ENCODE peak calls at places on chromosomes 6 and 20, in four cellular contexts. One of them, this sample, is unnamed.
A peak's percentile ranks its signal among the peaks of the same experiment; 100 is the strongest.

GRCh38 chr6:112951829-112952228 is 604.7 kb downstream of the RFPL4B start:
- DNase-seq in heart right ventricle: no peak
- DNase-seq in nephron progenitor cell: no peak
- DNase-seq in left lung: no peak
- DNase-seq in this sample: no peak

GRCh38 chr20:18943542-18943941 is 130.0 kb downstream of the SCP2D1 start:
- DNase-seq in heart right ventricle: no peak
- DNase-seq in nephron progenitor cell: no peak
- DNase-seq in left lung: no peak
- DNase-seq in this sample: no peak

GRCh38 chr20:50745634-50746137 is 14.3 kb downstream of the PARD6B start:
- DNase-seq in heart right ventricle: no peak
- DNase-seq in nephron progenitor cell: no peak
- DNase-seq in left lung: no peak
- DNase-seq in this sample: no peak

GRCh38 chr6:24205020-24205492 is 79.0 kb downstream of the NRSN1 start:
- DNase-seq in heart right ventricle: no peak
- DNase-seq in nephron progenitor cell: peak; percentile 23
- DNase-seq in left lung: no peak
- DNase-seq in this sample: peak; percentile 58

GRCh38 chr6:10526156-10526555 is 5.0 kb downstream of the GCNT2 start:
- DNase-seq in heart right ventricle: no peak
- DNase-seq in nephron progenitor cell: no peak
- DNase-seq in left lung: no peak
- DNase-seq in this sample: no peak

GRCh38 chr6:159906400-159906799 is 15.6 kb downstream of the MAS1 start:
- DNase-seq in heart right ventricle: no peak
- DNase-seq in nephron progenitor cell: no peak
- DNase-seq in left lung: no peak
- DNase-seq in this sample: no peak

GRCh38 chr20:64103871-64104666 is 3.3 kb downstream of the NPBWR2 start:
- DNase-seq in heart right ventricle: no peak
- DNase-seq in nephron progenitor cell: peak; percentile 20
- DNase-seq in left lung: peak; percentile 17
- DNase-seq in this sample: no peak

GRCh38 chr20:59078231-59078630 is 35.6 kb upstream of the PRELID3B start:
- DNase-seq in heart right ventricle: no peak
- DNase-seq in nephron progenitor cell: no peak
- DNase-seq in left lung: no peak
- DNase-seq in this sample: no peak

GRCh38 chr20:38610521-38610920 is 8.9 kb downstream of the ARHGAP40 start:
- DNase-seq in heart right ventricle: no peak
- DNase-seq in nephron progenitor cell: no peak
- DNase-seq in left lung: no peak
- DNase-seq in this sample: no peak

GRCh38 chr6:145878591-145879295 is 64.1 kb upstream of the FBXO30 start:
- DNase-seq in heart right ventricle: no peak
- DNase-seq in nephron progenitor cell: no peak
- DNase-seq in left lung: no peak
- DNase-seq in this sample: no peak

GRCh38 chr6:13924146-13924948 is 405 bp upstream of the RNF182 start:
- DNase-seq in heart right ventricle: peak; percentile 10
- DNase-seq in nephron progenitor cell: peak; percentile 85
- DNase-seq in left lung: peak; percentile 59
- DNase-seq in this sample: peak; percentile 87

GRCh38 chr6:72620866-72621242 is 1.0 kb upstream of the KCNQ5 start:
- DNase-seq in heart right ventricle: no peak
- DNase-seq in nephron progenitor cell: no peak
- DNase-seq in left lung: no peak
- DNase-seq in this sample: no peak

GRCh38 chr20:34045294-34045693 is 51.6 kb downstream of the RALY start:
- DNase-seq in heart right ventricle: peak; percentile 70
- DNase-seq in nephron progenitor cell: no peak
- DNase-seq in left lung: no peak
- DNase-seq in this sample: no peak

GRCh38 chr20:36861875-36862801 is 13.8 kb upstream of the TLDC2 start:
- DNase-seq in heart right ventricle: peak; percentile 92
- DNase-seq in nephron progenitor cell: peak; percentile 40
- DNase-seq in left lung: peak; percentile 75
- DNase-seq in this sample: no peak

GRCh38 chr6:38158762-38159350 is 339.3 kb downstream of the ZFAND3 start:
- DNase-seq in heart right ventricle: no peak
- DNase-seq in nephron progenitor cell: no peak
- DNase-seq in left lung: no peak
- DNase-seq in this sample: no peak

GRCh38 chr6:133921249-133921859 is 31.7 kb upstream of the TBPL1 start:
- DNase-seq in heart right ventricle: peak; percentile 76
- DNase-seq in nephron progenitor cell: peak; percentile 85
- DNase-seq in left lung: peak; percentile 66
- DNase-seq in this sample: peak; percentile 81

GRCh38 chr6:24052632-24053031 is 73.4 kb upstream of the NRSN1 start:
- DNase-seq in heart right ventricle: no peak
- DNase-seq in nephron progenitor cell: no peak
- DNase-seq in left lung: no peak
- DNase-seq in this sample: no peak

GRCh38 chr20:59402697-59403096 is 102.3 kb downstream of the EDN3 start:
- DNase-seq in heart right ventricle: no peak
- DNase-seq in nephron progenitor cell: no peak
- DNase-seq in left lung: no peak
- DNase-seq in this sample: no peak

GRCh38 chr6:144712541-144712940 is 427.4 kb downstream of the UTRN start:
- DNase-seq in heart right ventricle: no peak
- DNase-seq in nephron progenitor cell: no peak
- DNase-seq in left lung: no peak
- DNase-seq in this sample: no peak

GRCh38 chr20:11919046-11919445 is 1.4 kb downstream of the BTBD3 start:
- DNase-seq in heart right ventricle: peak; percentile 67
- DNase-seq in nephron progenitor cell: no peak
- DNase-seq in left lung: no peak
- DNase-seq in this sample: no peak

GRCh38 chr6:22363966-22364296 is 67.1 kb upstream of the PRL start:
- DNase-seq in heart right ventricle: no peak
- DNase-seq in nephron progenitor cell: no peak
- DNase-seq in left lung: no peak
- DNase-seq in this sample: no peak

GRCh38 chr6:133892444-133893323 is 3.8 kb downstream of the TCF21 start:
- DNase-seq in heart right ventricle: no peak
- DNase-seq in nephron progenitor cell: peak; percentile 50
- DNase-seq in left lung: no peak
- DNase-seq in this sample: no peak

GRCh38 chr20:40080059-40080652 is 608.9 kb downstream of the MAFB start:
- DNase-seq in heart right ventricle: no peak
- DNase-seq in nephron progenitor cell: no peak
- DNase-seq in left lung: no peak
- DNase-seq in this sample: no peak

GRCh38 chr6:24403501-24403824 is 727 bp downstream of the MRS2 start:
- DNase-seq in heart right ventricle: no peak
- DNase-seq in nephron progenitor cell: no peak
- DNase-seq in left lung: no peak
- DNase-seq in this sample: no peak

GRCh38 chr6:79946242-79946641 is 1.1 kb downstream of the ELOVL4 start:
- DNase-seq in heart right ventricle: no peak
- DNase-seq in nephron progenitor cell: peak; percentile 37
- DNase-seq in left lung: no peak
- DNase-seq in this sample: peak; percentile 39

GRCh38 chr6:42400031-42400760 is 51.5 kb downstream of the TRERF1 start:
- DNase-seq in heart right ventricle: no peak
- DNase-seq in nephron progenitor cell: no peak
- DNase-seq in left lung: no peak
- DNase-seq in this sample: no peak

GRCh38 chr6:104943781-104944180 is 13.1 kb upstream of the LIN28B start:
- DNase-seq in heart right ventricle: no peak
- DNase-seq in nephron progenitor cell: peak; percentile 65
- DNase-seq in left lung: no peak
- DNase-seq in this sample: no peak

GRCh38 chr20:13430346-13431002 is 208.3 kb downstream of the TASP1 start:
- DNase-seq in heart right ventricle: no peak
- DNase-seq in nephron progenitor cell: no peak
- DNase-seq in left lung: no peak
- DNase-seq in this sample: no peak

GRCh38 chr6:152952045-152952444 is 30.8 kb downstream of the FBXO5 start:
- DNase-seq in heart right ventricle: no peak
- DNase-seq in nephron progenitor cell: no peak
- DNase-seq in left lung: no peak
- DNase-seq in this sample: no peak

GRCh38 chr20:36322131-36322530 is 16.0 kb downstream of the DLGAP4 start:
- DNase-seq in heart right ventricle: no peak
- DNase-seq in nephron progenitor cell: no peak
- DNase-seq in left lung: no peak
- DNase-seq in this sample: no peak

GRCh38 chr20:19849341-19850189 is 91.5 kb downstream of the RIN2 start:
- DNase-seq in heart right ventricle: peak; percentile 32
- DNase-seq in nephron progenitor cell: no peak
- DNase-seq in left lung: no peak
- DNase-seq in this sample: no peak

GRCh38 chr6:144725731-144726522 is 440.8 kb downstream of the UTRN start:
- DNase-seq in heart right ventricle: peak; percentile 13
- DNase-seq in nephron progenitor cell: peak; percentile 50
- DNase-seq in left lung: no peak
- DNase-seq in this sample: no peak

GRCh38 chr6:131682427-131682826 is 18.8 kb downstream of the OR2A4 start:
- DNase-seq in heart right ventricle: no peak
- DNase-seq in nephron progenitor cell: no peak
- DNase-seq in left lung: no peak
- DNase-seq in this sample: no peak

GRCh38 chr6:15628499-15629131 is 34.2 kb downstream of the DTNBP1 start:
- DNase-seq in heart right ventricle: no peak
- DNase-seq in nephron progenitor cell: no peak
- DNase-seq in left lung: no peak
- DNase-seq in this sample: no peak

GRCh38 chr6:12545837-12546658 is 170.5 kb upstream of the PHACTR1 start:
- DNase-seq in heart right ventricle: no peak
- DNase-seq in nephron progenitor cell: no peak
- DNase-seq in left lung: no peak
- DNase-seq in this sample: no peak

GRCh38 chr6:133017581-133017980 is 203.2 kb downstream of the RPS12 start:
- DNase-seq in heart right ventricle: no peak
- DNase-seq in nephron progenitor cell: no peak
- DNase-seq in left lung: no peak
- DNase-seq in this sample: no peak

GRCh38 chr6:71125216-71125615 is 163.4 kb upstream of the OGFRL1 start:
- DNase-seq in heart right ventricle: no peak
- DNase-seq in nephron progenitor cell: no peak
- DNase-seq in left lung: no peak
- DNase-seq in this sample: no peak

GRCh38 chr6:34595332-34596090 is 39.4 kb upstream of the SPDEF start:
- DNase-seq in heart right ventricle: no peak
- DNase-seq in nephron progenitor cell: no peak
- DNase-seq in left lung: no peak
- DNase-seq in this sample: no peak

GRCh38 chr6:96532399-96532798 is 10.8 kb downstream of the UFL1 start:
- DNase-seq in heart right ventricle: no peak
- DNase-seq in nephron progenitor cell: no peak
- DNase-seq in left lung: no peak
- DNase-seq in this sample: no peak

GRCh38 chr20:44829688-44830087 is 19.3 kb upstream of the RIMS4 start:
- DNase-seq in heart right ventricle: no peak
- DNase-seq in nephron progenitor cell: no peak
- DNase-seq in left lung: no peak
- DNase-seq in this sample: no peak

This sample was measured in neuronal stem cell.